ENCODE peak calls at places on chromosome 12, in eight cellular contexts. M, R, Q, C, H, O, U and P are unnamed samples.

GRCh38 chr12:106409898-106410297 is 52.4 kb downstream of the POLR3B start:
- DNase-seq in O (no peak), R (no peak), U (no peak), M (no peak), H (no peak), C (no peak), Q (no peak), P (no peak)

GRCh38 chr12:6352198-6353173 is 10.6 kb upstream of the TNFRSF1A start:
- DNase-seq in Q (no peak), M (no peak), O (no peak), H (no peak), U (no peak), C (no peak), R (no peak), P (no peak)

GRCh38 chr12:119020377-119021360 is 39.3 kb downstream of the SRRM4 start:
- DNase-seq in Q (no peak), U (peak), C (peak), H (peak), R (no peak), M (peak), O (no peak), P (no peak)

GRCh38 chr12:93050026-93050747 is 121.1 kb upstream of the EEA1 start:
- DNase-seq in O (peak), C (no peak), R (peak), Q (no peak), U (no peak), M (no peak), H (peak), P (no peak)

GRCh38 chr12:76020731-76021672 is 10.6 kb downstream of the PHLDA1 start:
- DNase-seq in U (peak), O (peak), R (peak), Q (peak), C (no peak), M (no peak), H (peak), P (no peak)

GRCh38 chr12:87320724-87321123 is 708.5 kb downstream of the C12orf50 start:
- DNase-seq in M (no peak), O (peak), C (no peak), H (no peak), Q (no peak), U (no peak), R (no peak), P (no peak)

GRCh38 chr12:46555379-46555778 is 182.8 kb upstream of the SLC38A2 start:
- DNase-seq in Q (no peak), C (no peak), H (peak), O (peak), M (no peak), U (no peak), R (peak), P (no peak)

GRCh38 chr12:67068204-67068731 is 200.9 kb upstream of the CAND1 start:
- DNase-seq in M (no peak), U (no peak), C (no peak), H (peak), Q (no peak), O (no peak), R (no peak), P (no peak)

GRCh38 chr12:18430425-18431048 is 169.2 kb downstream of the PIK3C2G start:
- DNase-seq in H (peak), C (peak), M (peak), R (no peak), Q (no peak), U (peak), O (peak), P (no peak)

GRCh38 chr12:69610126-69610525 is 581 bp downstream of the LRRC10 start:
- DNase-seq in H (no peak), Q (no peak), U (no peak), C (no peak), M (no peak), O (no peak), R (no peak), P (no peak)

GRCh38 chr12:5798242-5799015 is 146.6 kb downstream of the ANO2 start:
- DNase-seq in Q (no peak), U (no peak), H (no peak), O (no peak), M (no peak), R (no peak), C (no peak), P (no peak)

GRCh38 chr12:124621296-124621660 is 53.9 kb upstream of the NCOR2 start:
- DNase-seq in C (no peak), M (no peak), R (no peak), O (peak), U (no peak), Q (no peak), H (no peak), P (no peak)

GRCh38 chr12:12221560-12221959 is 45.3 kb downstream of the LRP6 start:
- DNase-seq in R (no peak), M (no peak), U (no peak), C (no peak), O (no peak), Q (peak), H (no peak), P (no peak)

GRCh38 chr12:16076553-16076952 is 165.4 kb downstream of the DERA start:
- DNase-seq in H (peak), U (peak), O (peak), Q (no peak), M (peak), C (no peak), R (peak), P (no peak)

DNA sequence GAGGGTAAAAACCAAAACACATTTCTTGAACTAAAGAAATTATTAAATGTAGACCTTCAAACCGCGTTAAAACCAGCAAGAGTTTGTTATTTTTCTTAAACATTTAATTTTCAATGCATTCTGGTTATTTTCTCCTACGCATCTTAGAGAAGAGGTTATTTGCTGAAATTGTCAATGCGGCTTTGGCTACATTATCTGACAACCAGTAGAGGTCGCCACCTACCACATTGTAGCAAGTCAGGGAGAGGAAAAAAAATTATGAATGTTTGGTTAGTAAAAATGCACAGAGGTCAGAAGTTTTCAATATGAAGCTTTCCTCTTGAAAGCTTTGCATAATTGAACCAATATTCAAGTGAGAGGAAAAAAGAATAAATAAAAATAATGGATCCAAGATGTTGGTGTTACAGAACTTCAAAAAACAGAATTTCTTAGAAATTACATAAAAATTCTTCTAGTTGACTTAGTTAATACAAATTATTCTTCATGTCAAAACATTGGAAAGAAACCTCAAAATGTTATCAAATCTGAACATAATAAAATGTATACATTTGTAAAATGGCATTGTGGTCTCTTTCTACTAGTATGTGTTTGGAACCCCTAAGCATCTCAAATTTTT is 159.4 kb upstream of the TMTC2 start:
- DNase-seq in Q (no peak), U (peak), H (peak), R (peak), C (peak), M (peak), O (peak), P (peak)
- TF ChIP-seq EZH2 in Q (no peak), U (no peak), H (no peak), R (no peak), C (no peak), M (no peak), O (no peak), P (no peak)

DNA sequence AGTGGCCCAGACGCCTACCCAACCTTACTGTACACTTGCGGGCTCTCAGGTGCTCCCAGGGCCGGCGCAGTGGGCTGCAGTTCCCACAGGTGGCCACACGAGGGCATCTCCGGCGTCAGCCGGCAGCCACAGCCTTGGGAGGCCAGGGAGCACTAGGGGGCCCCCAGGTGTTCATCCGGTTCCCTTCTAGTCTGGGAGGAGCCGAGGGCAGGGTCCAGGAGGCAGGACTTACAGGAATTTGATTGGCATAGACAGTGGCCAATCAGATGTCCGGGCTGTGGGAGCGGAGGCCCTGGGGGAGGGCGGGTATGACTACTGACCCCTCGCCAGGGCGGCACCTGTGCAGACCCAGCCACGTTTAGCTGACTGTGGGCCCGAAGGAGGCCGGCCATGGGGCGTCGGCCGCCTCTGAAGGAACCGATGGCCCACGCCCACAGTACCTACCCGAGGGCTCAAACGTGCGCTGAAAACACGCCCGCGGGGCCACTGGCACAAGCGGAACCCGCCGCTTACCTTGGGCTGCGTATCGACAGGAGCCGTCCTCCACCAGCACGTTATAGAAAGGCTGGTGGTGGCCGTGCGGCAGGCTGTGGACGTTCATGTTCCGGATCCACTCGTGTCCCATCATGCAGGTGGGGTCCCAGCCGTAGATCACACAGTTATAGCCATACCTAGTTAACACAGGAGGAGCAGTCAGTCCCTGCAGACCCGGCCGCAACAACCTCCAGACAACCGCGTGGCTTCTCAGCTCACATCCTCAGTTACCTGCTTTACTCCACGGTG is 34.8 kb downstream of the FBXO21 start:
- DNase-seq in C (peak), O (peak), H (peak), M (peak), U (peak), R (peak), Q (no peak), P (peak)
- TF ChIP-seq CTCF in C (peak), O (peak), H (peak), M (peak), U (peak), R (peak), Q (peak), P (peak)

GRCh38 chr12:50105913-50106450 is 2.2 kb downstream of the GPD1 start:
- DNase-seq in U (no peak), M (no peak), R (no peak), H (no peak), Q (no peak), O (no peak), C (no peak), P (no peak)
- TF ChIP-seq EZH2 in U (no peak), M (no peak), R (no peak), H (no peak), Q (no peak), O (no peak), C (no peak), P (no peak)

GRCh38 chr12:27000962-27001361 is 13.2 kb downstream of the TM7SF3 start:
- DNase-seq in U (no peak), R (no peak), Q (no peak), M (no peak), H (no peak), O (no peak), C (no peak), P (no peak)
- TF ChIP-seq CTCF in U (no peak), R (no peak), Q (no peak), M (no peak), H (no peak), O (no peak), C (no peak), P (no peak)

GRCh38 chr12:85280138-85280983 is at the start of gene ALX1:
- DNase-seq in C (no peak), U (no peak), H (no peak), M (no peak), R (no peak), Q (no peak), O (peak), P (no peak)
- TF ChIP-seq EZH2 in C (no peak), U (no peak), H (no peak), M (no peak), R (no peak), Q (no peak), O (peak), P (peak)

GRCh38 chr12:21165048-21165447 is 34.1 kb downstream of the SLCO1B1 start:
- DNase-seq in M (no peak), C (no peak), R (no peak), U (no peak), Q (no peak), O (no peak), H (no peak), P (no peak)

GRCh38 chr12:21169878-21170472 is 39.0 kb downstream of the SLCO1B1 start:
- DNase-seq in M (peak), R (peak), U (peak), H (peak), C (peak), O (peak), Q (no peak), P (no peak)
- TF ChIP-seq CTCF in M (peak), R (peak), U (peak), H (peak), C (peak), O (peak), Q (peak), P (peak)

GRCh38 chr12:57590892-57591566 is at the start of gene PIP4K2C:
- DNase-seq in M (peak), O (peak), Q (peak), C (peak), U (peak), H (peak), R (peak), P (peak)
- TF ChIP-seq EZH2 in M (no peak), O (no peak), Q (no peak), C (no peak), U (no peak), H (no peak), R (no peak), P (no peak)

GRCh38 chr12:108371801-108372344 is 32.8 kb upstream of the CMKLR1 start:
- DNase-seq in R (no peak), H (no peak), Q (no peak), M (no peak), C (no peak), O (peak), U (no peak), P (no peak)

GRCh38 chr12:108369736-108370396 is 30.8 kb upstream of the CMKLR1 start:
- DNase-seq in U (no peak), M (no peak), Q (no peak), H (no peak), C (no peak), O (no peak), R (no peak), P (no peak)

GRCh38 chr12:108374596-108375320 is 35.6 kb upstream of the CMKLR1 start:
- DNase-seq in Q (no peak), R (no peak), C (no peak), U (no peak), M (no peak), O (no peak), H (no peak), P (no peak)

GRCh38 chr12:108375986-108376663 is 37.0 kb upstream of the CMKLR1 start:
- DNase-seq in U (no peak), O (no peak), R (no peak), Q (no peak), M (no peak), C (no peak), H (no peak), P (no peak)

DNA sequence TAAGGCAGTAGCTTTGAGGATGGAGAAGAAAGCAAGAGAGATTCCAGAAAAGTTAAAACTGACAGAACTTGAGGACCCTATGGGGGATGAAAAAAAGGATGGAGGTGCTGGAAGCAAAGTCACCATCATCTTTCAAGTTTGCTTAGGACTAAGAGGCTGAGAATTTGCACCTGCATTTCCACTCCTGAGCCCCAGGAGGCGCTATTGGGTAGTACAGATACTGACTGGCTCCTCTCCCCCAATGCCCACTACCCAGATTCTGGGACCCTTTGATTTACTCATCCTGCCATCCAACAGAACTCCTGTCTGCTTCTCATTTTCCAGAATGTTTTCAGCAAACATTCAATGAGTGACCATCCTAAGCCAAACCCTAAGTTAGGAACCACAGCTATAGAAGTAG is 34.0 kb upstream of the CMKLR1 start:
- DNase-seq in O (no peak), R (no peak), C (peak), U (no peak), H (peak), M (no peak), Q (no peak), P (no peak)
- TF ChIP-seq CTCF in O (peak), R (peak), C (peak), U (peak), H (peak), M (peak), Q (no peak), P (peak)